ENCODE peak calls at places on chromosomes 6 and 20, in nine cellular contexts. F is mesendoderm, W is IMR-90, X is neuronal stem cell, H is GM23338, N is PC-3, L is GM23248, S is astrocyte, M is OCI-LY7. Q is an unnamed sample.

GRCh38 chr6:166379800-166380199 is 2.9 kb downstream of the MPC1 start:
- DNase-seq in F (no peak), W (no peak), X (no peak), H (no peak), N (no peak), L (no peak), S (no peak), M (no peak), Q (no peak)

GRCh38 chr6:154653853-154654252 is 79.4 kb upstream of the SCAF8 start:
- DNase-seq in F (peak), W (peak), X (no peak), H (no peak), N (peak), L (peak), S (peak), M (no peak), Q (no peak)

GRCh38 chr6:143697401-143697800 is 19.6 kb downstream of the PHACTR2 start:
- DNase-seq in F (no peak), W (no peak), X (no peak), H (no peak), N (no peak), L (no peak), S (no peak), M (no peak), Q (no peak)

GRCh38 chr6:96787846-96788580 is 49.3 kb downstream of the GPR63 start:
- DNase-seq in F (no peak), W (no peak), X (no peak), H (peak), N (no peak), L (no peak), S (no peak), M (no peak), Q (no peak)

GRCh38 chr6:167643716-167644115 is 183.0 kb upstream of the AFDN start:
- DNase-seq in F (no peak), W (no peak), X (no peak), H (no peak), N (no peak), L (no peak), S (no peak), M (no peak), Q (no peak)

GRCh38 chr6:135935951-135936601 is 84.6 kb downstream of the PDE7B start:
- DNase-seq in F (no peak), W (peak), X (no peak), H (no peak), N (peak), L (peak), S (peak), M (no peak), Q (no peak)

GRCh38 chr6:32252326-32253009 is 28.6 kb upstream of the NOTCH4 start:
- DNase-seq in F (no peak), W (no peak), X (no peak), H (no peak), N (no peak), L (no peak), S (no peak), M (peak), Q (no peak)

GRCh38 chr6:22152871-22153270 is 144.0 kb downstream of the PRL start:
- DNase-seq in F (no peak), W (no peak), X (no peak), H (no peak), N (no peak), L (no peak), S (no peak), M (no peak), Q (no peak)

GRCh38 chr6:144094731-144095133 is 641 bp downstream of the SF3B5 start:
- DNase-seq in F (no peak), W (no peak), X (no peak), H (no peak), N (no peak), L (no peak), S (no peak), M (no peak), Q (peak)

GRCh38 chr6:7138921-7139358 is 31.2 kb downstream of the RREB1 start:
- DNase-seq in F (peak), W (no peak), X (no peak), H (peak), N (peak), L (no peak), S (no peak), M (no peak), Q (no peak)

GRCh38 chr6:34922177-34922663 is 33.2 kb downstream of the ANKS1A start:
- DNase-seq in F (peak), W (peak), X (no peak), H (no peak), N (peak), L (peak), S (peak), M (peak), Q (no peak)

GRCh38 chr20:435558-435957 is 26.8 kb downstream of the TBC1D20 start:
- DNase-seq in F (no peak), W (no peak), X (no peak), H (no peak), N (no peak), L (no peak), S (no peak), M (no peak), Q (no peak)

GRCh38 chr6:42260972-42261371 is 43.3 kb upstream of the MRPS10 start:
- DNase-seq in F (peak), W (no peak), X (peak), H (peak), N (peak), L (peak), S (no peak), M (peak), Q (peak)

GRCh38 chr6:33136310-33136895 is 55.9 kb downstream of the COL11A2 start:
- DNase-seq in F (no peak), W (no peak), X (no peak), H (no peak), N (no peak), L (no peak), S (no peak), M (no peak), Q (no peak)

GRCh38 chr6:118252474-118252873 is 295.6 kb upstream of the PLN start:
- DNase-seq in F (no peak), W (no peak), X (no peak), H (no peak), N (no peak), L (no peak), S (no peak), M (peak), Q (peak)

GRCh38 chr20:43691928-43692524 is 25.1 kb downstream of the MYBL2 start:
- DNase-seq in F (peak), W (peak), X (peak), H (peak), N (peak), L (peak), S (no peak), M (peak), Q (peak)

GRCh38 chr20:10672579-10673127 is 1.1 kb downstream of the JAG1 start:
- DNase-seq in F (peak), W (peak), X (no peak), H (peak), N (peak), L (peak), S (peak), M (peak), Q (peak)

GRCh38 chr6:133156689-133157088 is 84.5 kb upstream of the EYA4 start:
- DNase-seq in F (no peak), W (no peak), X (no peak), H (no peak), N (no peak), L (no peak), S (no peak), M (no peak), Q (no peak)

GRCh38 chr6:33419580-33420492 is at the start of gene SYNGAP1:
- DNase-seq in F (peak), W (peak), X (no peak), H (peak), N (no peak), L (peak), S (peak), M (peak), Q (peak)

GRCh38 chr6:35496851-35497570 is at the start of gene TEAD3:
- DNase-seq in F (peak), W (peak), X (peak), H (peak), N (peak), L (peak), S (peak), M (peak), Q (peak)

GRCh38 chr6:75775219-75775618 is 26.2 kb downstream of the MYO6 start:
- DNase-seq in F (no peak), W (peak), X (no peak), H (no peak), N (no peak), L (no peak), S (no peak), M (no peak), Q (no peak)

GRCh38 chr20:35539756-35540212 is 2.1 kb upstream of the ERGIC3 start:
- DNase-seq in F (peak), W (no peak), X (peak), H (peak), N (no peak), L (no peak), S (no peak), M (peak), Q (peak)

GRCh38 chr6:39344821-39345280 is 22.3 kb upstream of the KCNK16 start:
- DNase-seq in F (peak), W (no peak), X (no peak), H (peak), N (no peak), L (no peak), S (no peak), M (no peak), Q (no peak)

GRCh38 chr6:134379086-134379485 is 61.2 kb upstream of the SGK1 start:
- DNase-seq in F (peak), W (no peak), X (no peak), H (peak), N (peak), L (no peak), S (no peak), M (no peak), Q (peak)

GRCh38 chr6:42453027-42453648 is 1.4 kb upstream of the TRERF1 start:
- DNase-seq in F (peak), W (peak), X (peak), H (peak), N (peak), L (peak), S (peak), M (peak), Q (peak)

GRCh38 chr20:18391686-18392085 is 75.1 kb downstream of the DZANK1 start:
- DNase-seq in F (peak), W (no peak), X (no peak), H (no peak), N (no peak), L (no peak), S (no peak), M (no peak), Q (no peak)

GRCh38 chr6:133191323-133191722 is 49.8 kb upstream of the EYA4 start:
- DNase-seq in F (peak), W (no peak), X (no peak), H (no peak), N (no peak), L (no peak), S (no peak), M (no peak), Q (no peak)

GRCh38 chr20:39899881-39900280 is 789.2 kb downstream of the MAFB start:
- DNase-seq in F (no peak), W (no peak), X (no peak), H (peak), N (no peak), L (no peak), S (no peak), M (no peak), Q (no peak)

GRCh38 chr20:62642666-62643520 is 590 bp downstream of the SLCO4A1 start:
- DNase-seq in F (no peak), W (peak), X (no peak), H (peak), N (peak), L (peak), S (peak), M (peak), Q (peak)

GRCh38 chr20:41798926-41799502 is 180.8 kb upstream of the CHD6 start:
- DNase-seq in F (peak), W (no peak), X (no peak), H (peak), N (no peak), L (no peak), S (no peak), M (peak), Q (peak)

GRCh38 chr6:38153511-38153910 is 334.0 kb downstream of the ZFAND3 start:
- DNase-seq in F (no peak), W (no peak), X (no peak), H (no peak), N (no peak), L (no peak), S (no peak), M (no peak), Q (no peak)

GRCh38 chr20:25483431-25484132 is 76.1 kb downstream of the GINS1 start:
- DNase-seq in F (no peak), W (no peak), X (no peak), H (no peak), N (no peak), L (no peak), S (no peak), M (no peak), Q (no peak)

GRCh38 chr20:58127731-58128130 is 100.7 kb downstream of the ANKRD60 start:
- DNase-seq in F (no peak), W (peak), X (no peak), H (no peak), N (peak), L (peak), S (peak), M (no peak), Q (no peak)

GRCh38 chr6:109351231-109352132 is 30.8 kb downstream of the CD164 start:
- DNase-seq in F (peak), W (no peak), X (no peak), H (no peak), N (no peak), L (peak), S (no peak), M (no peak), Q (no peak)

GRCh38 chr20:53157443-53158408 is 185.6 kb downstream of the TSHZ2 start:
- DNase-seq in F (peak), W (peak), X (peak), H (peak), N (peak), L (peak), S (no peak), M (peak), Q (peak)

GRCh38 chr6:169556758-169557505 is 144.9 kb downstream of the WDR27 start:
- DNase-seq in F (no peak), W (no peak), X (no peak), H (no peak), N (no peak), L (no peak), S (no peak), M (peak), Q (peak)

GRCh38 chr20:21521596-21522478 is 8.0 kb upstream of the NKX2-2 start:
- DNase-seq in F (no peak), W (no peak), X (no peak), H (peak), N (no peak), L (no peak), S (no peak), M (no peak), Q (no peak)

GRCh38 chr6:121157913-121158312 is 176.4 kb downstream of the TBC1D32 start:
- DNase-seq in F (no peak), W (peak), X (no peak), H (no peak), N (peak), L (peak), S (peak), M (no peak), Q (no peak)

DNA sequence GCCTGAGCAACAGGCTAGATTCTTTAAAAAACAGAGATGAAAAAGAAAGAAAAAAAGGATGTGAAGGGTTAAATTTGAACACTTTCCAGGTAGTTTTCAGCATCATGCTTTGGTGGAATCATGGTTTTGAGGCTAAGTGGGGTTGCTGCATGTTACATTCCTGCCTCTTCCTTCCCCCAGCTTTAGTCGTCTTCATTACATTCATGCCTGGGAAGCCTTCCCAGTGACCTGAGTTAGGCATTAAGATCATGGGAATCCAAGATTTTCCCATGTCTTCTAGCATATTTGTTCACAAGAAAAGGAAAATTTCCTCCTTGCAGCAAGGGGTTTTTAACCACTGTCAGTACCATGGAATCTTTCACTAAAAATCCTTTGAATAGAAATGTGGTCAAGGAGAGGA is 12.0 kb downstream of the TPX2 start:
- DNase-seq in F (no peak), W (peak), X (no peak), H (no peak), N (no peak), L (peak), S (peak), M (no peak), Q (no peak)
- H3K27ac ChIP-seq in F (no peak), W (peak), X (no peak), H (no peak), N (no peak), L (peak), S (peak), M (no peak), Q (no peak)

GRCh38 chr6:138162947-138163569 is 1.3 kb downstream of the ARFGEF3 start:
- DNase-seq in F (no peak), W (no peak), X (no peak), H (peak), N (no peak), L (no peak), S (no peak), M (no peak), Q (no peak)
- H3K4me2 ChIP-seq in F (no peak), W (no peak), X (peak), H (peak), N (peak), L (no peak), S (peak), M (no peak), Q (no peak)

DNA sequence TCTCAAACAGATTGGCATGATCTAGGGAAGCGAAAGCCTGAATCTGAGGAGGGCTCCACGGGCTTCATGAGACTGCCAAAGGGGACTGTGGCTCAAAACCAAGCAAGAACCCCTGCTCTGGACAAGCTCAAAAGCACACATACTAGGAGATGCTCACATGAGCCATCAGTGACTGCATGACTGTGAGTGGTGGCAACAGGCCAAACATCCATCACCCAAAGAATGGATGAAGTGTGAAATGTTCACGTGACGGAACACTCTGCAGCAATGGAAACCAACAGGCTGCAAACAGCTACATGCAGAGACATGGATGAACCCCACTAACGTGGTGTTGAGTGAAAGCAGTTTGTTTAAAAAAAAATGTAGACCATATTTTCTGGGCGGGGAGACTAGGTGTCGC is 136.3 kb downstream of the PREX1 start:
- DNase-seq in F (no peak), W (peak), X (no peak), H (no peak), N (no peak), L (no peak), S (no peak), M (no peak), Q (no peak)
- H3K27ac ChIP-seq in F (no peak), W (no peak), X (no peak), H (no peak), N (no peak), L (no peak), S (no peak), M (no peak), Q (no peak)

DNA sequence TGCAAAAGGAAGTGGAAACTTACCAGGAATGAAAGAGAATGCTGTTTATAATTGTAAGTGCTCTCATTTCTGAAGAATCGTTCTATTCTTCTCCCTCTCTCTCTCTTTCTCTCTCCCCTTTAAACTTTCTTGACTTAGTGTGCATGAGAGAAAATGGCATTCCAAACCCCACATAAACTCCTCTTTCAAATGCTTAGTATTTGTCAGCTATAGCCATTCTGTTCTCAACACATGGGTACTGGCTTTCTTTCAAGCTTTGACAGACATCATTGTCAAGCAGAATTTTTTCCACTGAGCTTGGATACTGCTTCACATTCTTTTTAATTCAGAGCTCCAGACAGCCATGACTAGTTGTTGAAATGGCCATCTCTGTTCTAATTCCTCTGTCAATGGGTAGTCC is 51.1 kb upstream of the PREP start:
- DNase-seq in F (no peak), W (no peak), X (no peak), H (no peak), N (no peak), L (no peak), S (no peak), M (no peak), Q (no peak)
- H3K4me2 ChIP-seq in F (no peak), W (no peak), X (no peak), H (no peak), N (no peak), L (no peak), S (no peak), M (no peak), Q (no peak)

GRCh38 chr6:20492099-20492498 is 42.2 kb upstream of the CDKAL1 start:
- DNase-seq in F (no peak), W (no peak), X (no peak), H (no peak), N (no peak), L (no peak), S (no peak), M (no peak), Q (no peak)

DNA sequence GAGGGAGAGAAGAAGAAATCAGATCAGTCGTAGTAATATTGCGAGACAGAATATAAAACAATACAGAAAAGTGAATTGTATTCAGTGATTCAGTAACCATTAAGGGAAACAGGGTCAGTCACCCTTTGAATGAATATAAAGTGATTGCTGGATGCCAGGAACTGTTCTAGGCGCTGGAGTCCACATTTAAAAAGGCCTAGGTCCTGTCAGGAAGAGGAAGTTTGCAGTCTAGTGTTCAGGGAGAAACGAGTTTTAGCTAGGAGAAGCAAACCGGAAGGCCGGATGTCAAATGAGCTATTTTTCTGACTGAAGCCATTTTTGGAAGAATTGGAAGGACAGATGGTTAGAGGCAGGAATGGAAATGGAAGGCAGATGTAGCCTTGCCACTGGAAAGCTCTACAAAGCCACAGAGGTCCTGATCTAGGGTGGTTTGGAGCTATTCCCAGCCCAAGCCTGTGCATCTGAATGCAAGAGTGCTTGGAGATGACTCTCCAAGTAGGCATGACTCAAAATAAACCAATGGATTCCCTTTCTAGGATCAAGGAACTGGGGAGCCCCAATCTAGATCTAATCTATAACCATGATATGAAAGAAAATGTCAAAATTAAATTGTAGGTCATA is 36.9 kb upstream of the CDKAL1 start:
- DNase-seq in F (no peak), W (peak), X (no peak), H (no peak), N (no peak), L (peak), S (peak), M (no peak), Q (no peak)
- H3K27ac ChIP-seq in F (no peak), W (no peak), X (no peak), H (peak), N (no peak), L (no peak), S (no peak), M (no peak), Q (no peak)